ENCODE peak calls at places on chromosomes 4 and X, in seven cellular contexts. Z, A, P, K, O, M and N are unnamed samples.

GRCh38 chr4:176883108-176883550 is 90.4 kb upstream of the VEGFC start:
- ATAC-seq in M (no peak), P (no peak), A (no peak), Z (no peak), K (no peak), O (peak; percentile 73), N (peak; percentile 36)

GRCh38 chr4:132445386-132445785 is 703.7 kb upstream of the PCDH10 start:
- ATAC-seq in Z (no peak), M (no peak), P (no peak), O (no peak), K (no peak), A (no peak), N (no peak)

GRCh38 chr4:169249214-169249973 is 21.4 kb downstream of the SH3RF1 start:
- ATAC-seq in P (no peak), A (peak; percentile 52), Z (no peak), O (peak; percentile 90), K (no peak), M (peak; percentile 78), N (peak; percentile 6)

GRCh38 chr4:99815597-99816011 is 1.0 kb upstream of the DAPP1 start:
- ATAC-seq in M (peak; percentile 70), Z (no peak), K (no peak), A (peak; percentile 84), P (no peak), O (no peak), N (no peak)

GRCh38 chrX:8815460-8816065 is 14.4 kb upstream of the FAM9A start:
- ATAC-seq in A (peak; percentile 34), Z (no peak), K (no peak), P (no peak), O (peak; percentile 79), M (no peak), N (peak; percentile 61)

GRCh38 chrX:81174286-81174685 is 27.4 kb downstream of the HMGN5 start:
- ATAC-seq in Z (no peak), K (no peak), M (no peak), A (peak; percentile 19), P (no peak), O (peak; percentile 64), N (peak; percentile 75)

GRCh38 chr4:169628579-169628978 is 8.2 kb downstream of the CLCN3 start:
- ATAC-seq in Z (no peak), P (no peak), K (no peak), A (peak; percentile 75), O (no peak), M (no peak), N (no peak)

GRCh38 chrX:78945186-78945912 is at the start of gene P2RY10:
- ATAC-seq in Z (peak; percentile 85), O (no peak), P (no peak), A (no peak), K (peak; percentile 86), M (no peak), N (no peak)

GRCh38 chr4:101198741-101199339 is 148.5 kb downstream of the PPP3CA start:
- ATAC-seq in Z (no peak), O (no peak), P (no peak), M (no peak), K (no peak), A (no peak), N (no peak)

GRCh38 chr4:109365944-109366343 is 63.5 kb upstream of the COL25A1 start:
- ATAC-seq in P (no peak), Z (no peak), A (peak; percentile 93), M (no peak), K (no peak), O (no peak), N (no peak)

GRCh38 chrX:143581260-143581659 is 54.6 kb downstream of the SLITRK4 start:
- ATAC-seq in A (no peak), Z (no peak), K (no peak), O (no peak), M (no peak), P (no peak), N (no peak)

GRCh38 chrX:134006484-134007161 is 21.2 kb upstream of the GPC3 start:
- ATAC-seq in M (no peak), K (no peak), A (no peak), Z (no peak), O (no peak), P (peak; percentile 61), N (no peak)

GRCh38 chrX:119942831-119943184 is 743 bp downstream of the NKAP start:
- ATAC-seq in M (no peak), P (peak; percentile 9), O (peak; percentile 58), K (peak; percentile 24), A (peak; percentile 26), Z (peak; percentile 18), N (peak; percentile 42)

GRCh38 chr4:181312066-181312465 is 931.1 kb upstream of the TENM3 start:
- ATAC-seq in M (no peak), K (no peak), A (no peak), Z (no peak), O (no peak), P (no peak), N (no peak)

GRCh38 chrX:115058276-115058675 is 40.9 kb upstream of the IL13RA2 start:
- ATAC-seq in M (peak; percentile 72), O (no peak), K (no peak), Z (no peak), A (no peak), P (peak; percentile 86), N (peak; percentile 88)

GRCh38 chrX:152958524-152959465 is 35.1 kb downstream of the PNMA5 start:
- ATAC-seq in Z (peak; percentile 97), K (peak; percentile 99), A (peak; percentile 99), O (peak; percentile 99), P (peak; percentile 88), M (peak; percentile 89), N (peak; percentile 99)

GRCh38 chrX:118117069-118117405 is 427 bp upstream of the KLHL13 start:
- ATAC-seq in A (peak; percentile 40), Z (peak; percentile 36), O (no peak), P (peak; percentile 44), K (peak; percentile 36), M (no peak), N (peak; percentile 31)

GRCh38 chr4:27568236-27568951 is 707.8 kb downstream of the STIM2 start:
- ATAC-seq in P (no peak), A (no peak), M (no peak), K (no peak), Z (no peak), O (no peak), N (no peak)

GRCh38 chrX:40176979-40177430 is 79.2 kb upstream of the BCOR start:
- ATAC-seq in M (no peak), Z (no peak), K (no peak), A (no peak), O (peak; percentile 10), P (no peak), N (peak; percentile 6)

GRCh38 chr4:25169446-25169845 is 9.2 kb upstream of the SEPSECS start:
- ATAC-seq in O (no peak), Z (no peak), M (no peak), K (no peak), P (no peak), A (no peak), N (no peak)

GRCh38 chrX:49829016-49829415 is at the start of gene PAGE4:
- ATAC-seq in A (no peak), K (no peak), M (no peak), O (peak; percentile 68), P (no peak), Z (no peak), N (no peak)

GRCh38 chr4:140406292-140406691 is 21.2 kb downstream of the CLGN start:
- ATAC-seq in M (no peak), P (no peak), A (no peak), Z (no peak), K (no peak), O (no peak), N (no peak)

GRCh38 chr4:159979351-159979750 is 876.5 kb downstream of the RAPGEF2 start:
- ATAC-seq in M (no peak), K (no peak), Z (no peak), O (no peak), A (no peak), P (no peak), N (no peak)

GRCh38 chr4:125315571-125316390 is 1.0 kb downstream of the FAT4 start:
- ATAC-seq in A (peak; percentile 18), K (no peak), M (peak; percentile 10), O (peak; percentile 67), P (peak; percentile 6), Z (no peak), N (peak; percentile 44)

GRCh38 chr4:173360587-173361221 is 10.1 kb upstream of the SAP30 start:
- ATAC-seq in A (peak; percentile 58), P (no peak), Z (no peak), K (no peak), O (peak; percentile 72), M (no peak), N (peak; percentile 83)

GRCh38 chrX:39613997-39614679 is 483.6 kb downstream of the BCOR start:
- ATAC-seq in A (no peak), O (no peak), K (no peak), Z (peak; percentile 36), M (peak; percentile 70), P (no peak), N (no peak)

GRCh38 chr4:21367567-21367966 is 581.0 kb downstream of the KCNIP4 start:
- ATAC-seq in Z (no peak), K (no peak), M (no peak), A (no peak), O (no peak), P (no peak), N (no peak)